ENCODE peak calls at places on chromosomes 4 and X, in eight cellular contexts. E is bronchial epithelial cell; M is CD8-positive, alpha-beta T cell; O is GM23338; A is heart left ventricle; J is colonic mucosa; G is fibroblast of villous mesenchyme; Q is OCI-LY7. K is an unnamed sample.
A peak's percentile ranks its signal among the peaks of the same experiment; 100 is the strongest.

GRCh38 chr4:3221996-3222395 is 27.0 kb upstream of the MSANTD1 start:
- DNase-seq in G (no peak), E (no peak), J (no peak), A (no peak), O (no peak), Q (no peak), M (no peak), K (no peak)

GRCh38 chrX:19799319-19800182 is 87.8 kb downstream of the SH3KBP1 start:
- DNase-seq in A (no peak), O (no peak), J (no peak), M (peak; percentile 31), Q (peak; percentile 61), E (peak; percentile 17), G (peak; percentile 15), K (peak; percentile 48)

GRCh38 chrX:28910501-28910900 is 323.3 kb downstream of the IL1RAPL1 start:
- DNase-seq in J (no peak), O (no peak), M (no peak), E (no peak), Q (no peak), G (no peak), A (no peak), K (peak; percentile 8)

GRCh38 chr4:29581469-29581868 is 1138.7 kb upstream of the PCDH7 start:
- DNase-seq in M (no peak), G (no peak), E (no peak), O (no peak), Q (no peak), A (peak; percentile 38), J (no peak), K (no peak)

GRCh38 chr4:33297091-33297490 is 2576.9 kb downstream of the PCDH7 start:
- DNase-seq in J (no peak), Q (no peak), A (no peak), M (no peak), O (no peak), G (no peak), E (no peak), K (no peak)

GRCh38 chrX:17601816-17602215 is 135.5 kb upstream of the SCML1 start:
- DNase-seq in Q (no peak), M (no peak), E (no peak), O (peak; percentile 44), G (no peak), J (no peak), A (no peak), K (no peak)

GRCh38 chr4:8188743-8189550 is 10.1 kb upstream of the SH3TC1 start:
- DNase-seq in E (peak; percentile 97), A (peak; percentile 94), G (no peak), M (no peak), J (no peak), O (no peak), Q (no peak), K (no peak)

GRCh38 chrX:55488559-55489314 is 911 bp downstream of the USP51 start:
- DNase-seq in M (peak; percentile 52), Q (peak; percentile 64), E (peak; percentile 10), J (peak; percentile 60), A (peak; percentile 66), O (peak; percentile 65), G (peak; percentile 39), K (peak; percentile 60)

GRCh38 chr4:142874684-142875083 is 28.6 kb upstream of the INPP4B start:
- DNase-seq in J (no peak), O (no peak), E (no peak), A (no peak), Q (no peak), G (no peak), M (no peak), K (no peak)

DNA sequence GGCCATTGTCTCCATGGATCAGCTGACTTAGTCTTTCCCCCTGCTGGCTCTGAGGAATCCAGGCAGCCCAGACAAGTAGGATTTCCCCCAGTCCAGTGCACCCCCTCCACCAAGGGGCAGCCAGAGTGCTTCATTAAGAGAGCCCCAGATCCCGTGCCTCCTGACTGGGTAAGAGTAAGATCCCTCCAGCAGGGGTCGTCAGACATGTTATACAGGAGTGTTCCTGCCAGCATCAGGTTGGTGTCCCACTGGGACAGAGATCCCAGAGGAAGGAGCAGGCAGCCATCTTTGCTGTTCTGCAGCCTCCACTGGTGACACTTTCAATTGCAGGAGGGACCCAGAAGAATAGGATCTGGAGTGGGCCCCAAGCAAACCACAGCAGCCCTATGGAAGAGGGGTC is 29.0 kb upstream of the INPP4B start:
- DNase-seq in Q (peak; percentile 13), M (no peak), J (no peak), O (peak; percentile 63), E (no peak), G (no peak), A (no peak), K (no peak)
- TF ChIP-seq CTCF in Q (peak; percentile 29), M (no peak), J (no peak), O (peak; percentile 50), E (no peak), G (no peak), A (no peak), K (no peak)

GRCh38 chr4:74364649-74365491 is at the start of gene EREG:
- DNase-seq in G (peak; percentile 20), O (peak; percentile 94), A (peak; percentile 25), M (no peak), E (peak; percentile 67), J (peak; percentile 42), Q (no peak), K (peak; percentile 88)

GRCh38 chr4:74367656-74368055 is 2.7 kb downstream of the EREG start:
- DNase-seq in O (no peak), J (peak; percentile 32), A (no peak), Q (no peak), M (no peak), E (peak; percentile 81), G (no peak), K (no peak)

GRCh38 chr4:74366367-74366891 is 1.5 kb downstream of the EREG start:
- DNase-seq in A (no peak), O (no peak), G (peak; percentile 25), E (peak; percentile 59), Q (no peak), J (no peak), M (no peak), K (no peak)

GRCh38 chr4:74362347-74362746 is 2.6 kb upstream of the EREG start:
- DNase-seq in A (no peak), Q (no peak), G (no peak), J (no peak), O (no peak), M (no peak), E (peak; percentile 63), K (peak; percentile 50)

DNA sequence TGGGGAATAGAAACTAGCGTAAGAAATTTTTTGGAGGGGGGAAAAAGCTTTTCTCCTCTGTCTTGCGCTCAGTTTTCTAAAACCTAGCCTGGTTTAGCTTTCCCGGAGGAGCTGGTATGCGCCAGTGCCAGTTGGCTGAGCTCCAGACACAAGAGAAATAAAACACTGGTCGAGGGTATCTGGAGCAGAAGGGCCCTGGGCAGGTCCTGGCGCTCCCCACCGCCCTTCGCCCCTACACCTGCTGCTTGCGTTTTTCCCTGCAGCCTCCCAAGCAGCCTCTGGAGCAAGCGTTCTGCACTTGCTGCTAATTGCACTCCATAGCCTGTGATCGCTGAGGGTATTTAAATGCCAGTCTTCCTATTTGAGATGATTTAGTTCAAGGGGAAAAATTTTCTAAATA is 816 bp downstream of the EREG start:
- DNase-seq in G (peak; percentile 6), Q (no peak), O (peak; percentile 54), J (peak; percentile 73), M (no peak), E (no peak), A (no peak), K (peak; percentile 37)
- H3K4me3 ChIP-seq in G (peak overlapping the region; percentile 58), Q (no peak overlapping the region), O (peak overlapping the region; percentile 83), J (peak overlapping the region; percentile 41), M (no peak overlapping the region), E (peak overlapping the region; percentile 90), A (peak overlapping the region; percentile 10), K (peak overlapping the region; percentile 68)

GRCh38 chr4:167014944-167015343 is 219.3 kb downstream of the SPOCK3 start:
- DNase-seq in J (no peak), M (no peak), G (no peak), Q (no peak), O (no peak), E (no peak), A (no peak), K (no peak)

GRCh38 chr4:167021545-167022155 is 212.6 kb downstream of the SPOCK3 start:
- DNase-seq in O (peak; percentile 81), A (peak; percentile 65), Q (peak; percentile 55), J (peak; percentile 67), E (peak; percentile 55), G (peak; percentile 68), M (peak; percentile 24), K (peak; percentile 80)

GRCh38 chr4:167023359-167023925 is 210.9 kb downstream of the SPOCK3 start:
- DNase-seq in E (peak; percentile 14), G (no peak), J (no peak), O (no peak), M (no peak), A (no peak), Q (no peak), K (no peak)

GRCh38 chr4:167025651-167026050 is 208.6 kb downstream of the SPOCK3 start:
- DNase-seq in A (no peak), J (no peak), G (no peak), M (no peak), E (peak; percentile 97), O (no peak), Q (no peak), K (peak; percentile 57)

DNA sequence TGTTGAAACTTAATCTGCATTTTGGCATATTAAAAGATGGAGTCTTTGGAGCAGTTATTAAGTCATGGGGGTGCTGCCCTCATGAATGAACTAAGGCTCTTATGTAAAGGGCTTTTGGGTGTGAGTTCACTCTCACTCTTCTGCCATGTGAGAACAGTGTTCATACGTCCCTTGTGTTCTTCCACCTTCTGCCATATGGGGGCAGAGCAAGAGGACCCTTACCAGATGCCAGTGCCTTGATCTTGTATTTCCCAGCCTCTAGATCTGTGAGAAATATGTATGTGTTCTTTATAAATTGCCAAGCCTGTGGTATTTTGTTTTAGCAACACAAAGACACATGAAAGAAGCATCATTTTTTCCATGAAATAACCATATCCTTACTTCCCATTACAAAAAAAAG is 213.9 kb downstream of the SPOCK3 start:
- DNase-seq in O (peak; percentile 48), E (peak; percentile 28), J (no peak), G (peak; percentile 2), M (no peak), Q (peak; percentile 4), A (no peak), K (no peak)
- TF ChIP-seq CTCF in O (peak; percentile 75), E (no peak), J (no peak), G (peak; percentile 17), M (no peak), Q (peak; percentile 53), A (no peak), K (peak; percentile 43)

DNA sequence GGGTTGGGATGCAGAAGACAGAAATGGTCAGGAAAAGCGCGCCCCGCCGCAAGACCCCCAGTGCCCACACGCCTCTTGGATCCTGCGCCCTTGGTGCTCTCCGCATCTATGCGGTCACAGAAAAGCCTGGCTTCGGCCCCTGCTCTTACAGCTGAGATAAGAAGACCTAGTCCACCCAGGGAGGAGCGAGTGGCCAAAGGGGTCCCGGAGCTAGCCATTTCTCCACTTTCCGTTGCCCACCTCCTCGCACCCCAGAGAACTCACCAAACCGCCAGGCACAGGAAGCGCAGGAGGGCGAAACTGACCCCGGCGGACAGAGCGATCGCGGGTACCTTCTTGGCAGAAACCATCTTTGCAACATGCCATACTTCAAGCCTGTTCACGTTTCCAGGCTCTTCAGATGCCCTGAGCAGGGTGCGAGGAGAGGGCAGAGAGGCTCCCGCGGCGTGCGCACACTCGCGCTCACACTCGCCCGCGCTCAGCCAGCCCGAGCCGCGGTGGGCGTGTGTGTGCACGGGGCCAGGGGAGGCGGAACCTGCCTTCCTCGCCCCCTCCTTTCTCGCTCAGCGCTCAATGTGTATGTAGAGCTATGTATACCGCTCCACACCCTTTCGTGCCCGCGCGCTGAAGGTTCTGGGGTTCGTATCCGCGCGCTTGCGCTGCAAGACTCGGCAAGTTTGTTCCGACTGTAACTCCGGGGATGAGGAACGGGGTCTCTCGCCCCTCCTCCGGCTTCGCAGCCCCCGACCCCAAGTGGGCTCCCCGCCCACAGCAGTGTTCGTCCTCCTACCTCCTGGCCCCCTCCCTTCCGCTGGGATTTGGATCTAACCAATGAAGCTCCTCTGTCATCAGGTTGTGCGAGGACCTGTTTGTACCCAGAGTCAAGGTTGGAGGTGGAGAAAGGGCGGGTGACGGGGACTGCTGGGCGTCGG is at the start of gene GABRA4:
- DNase-seq in J (no peak), G (no peak), Q (no peak), M (no peak), A (peak; percentile 28), E (no peak), O (peak; percentile 67), K (no peak)
- H3K4me3 ChIP-seq in J (peak within 1 kb of the TSS; percentile 10), G (no peak within 1 kb of the TSS), Q (no peak within 1 kb of the TSS), M (no peak within 1 kb of the TSS), A (peak within 1 kb of the TSS; percentile 62), E (no peak within 1 kb of the TSS), O (peak within 1 kb of the TSS; percentile 95), K (peak within 1 kb of the TSS; percentile 13)

K was measured in cardiac fibroblast.